ENCODE peak calls at places on chromosome 19, in six cellular contexts. X is ACHN; F is mucosa of gallbladder; H is stimulated activated CD4-positive, alpha-beta T cell treated with anti-CD3 and anti-CD28 coated beads, Interleukin-12 subunit alpha, Interleukin-12 subunit beta, amount 100 ng/mL, for 4 hours; E is A673; U is activated CD4-positive, alpha-beta T cell treated with anti-CD3 and anti-CD28 coated beads, Interleukin-2, amount 10 ng/mL, durations not matched to agents 7 days and 5 days. Z is an unnamed sample.

GRCh38 chr19:16141043-16141442 is 2.4 kb upstream of the HSH2D start:
- DNase-seq in H (no peak), F (no peak), E (no peak), X (no peak), U (no peak), Z (no peak)

GRCh38 chr19:39275578-39275977 is 7.4 kb downstream of the IFNL2 start:
- DNase-seq in E (no peak), H (no peak), F (no peak), U (no peak), X (no peak), Z (no peak)

GRCh38 chr19:30077851-30078355 is 135.9 kb downstream of the URI1 start:
- DNase-seq in H (no peak), F (no peak), E (no peak), U (no peak), X (no peak), Z (no peak)

GRCh38 chr19:38024991-38025716 is 118.1 kb downstream of the SIPA1L3 start:
- DNase-seq in E (peak), H (no peak), U (no peak), F (no peak), X (no peak), Z (no peak)

GRCh38 chr19:45598267-45599011 is 3.6 kb downstream of the GPR4 start:
- DNase-seq in X (no peak), U (no peak), H (no peak), F (no peak), E (no peak), Z (no peak)

GRCh38 chr19:23560051-23560450 is 127.0 kb downstream of the ZNF675 start:
- DNase-seq in H (no peak), X (no peak), E (no peak), U (no peak), F (no peak), Z (no peak)

GRCh38 chr19:40235238-40236025 is 8.9 kb upstream of the CCNP start:
- DNase-seq in X (no peak), F (no peak), U (no peak), E (no peak), H (no peak), Z (no peak)

GRCh38 chr19:35905178-35905727 is 2.8 kb downstream of the TYROBP start:
- DNase-seq in E (peak), F (no peak), X (no peak), U (no peak), H (no peak), Z (no peak)

GRCh38 chr19:33826521-33826920 is 29.9 kb downstream of the KCTD15 start:
- DNase-seq in X (no peak), H (no peak), U (no peak), F (no peak), E (no peak), Z (no peak)

GRCh38 chr19:11745871-11746270 is 7.1 kb upstream of the ZNF823 start:
- DNase-seq in U (no peak), E (no peak), H (no peak), X (no peak), F (no peak), Z (no peak)

GRCh38 chr19:8491574-8491973 is 10.9 kb downstream of the PRAM1 start:
- DNase-seq in H (no peak), F (no peak), U (no peak), X (peak), E (no peak), Z (no peak)

GRCh38 chr19:35232912-35233311 is 4.4 kb upstream of the FAM187B start:
- DNase-seq in H (no peak), X (no peak), F (no peak), E (no peak), U (no peak), Z (no peak)

GRCh38 chr19:18119243-18120105 is 21.9 kb downstream of the MAST3 start:
- DNase-seq in X (no peak), U (peak), H (peak), E (no peak), F (no peak), Z (no peak)

GRCh38 chr19:7505682-7506384 is 10.1 kb upstream of the ZNF358 start:
- DNase-seq in U (no peak), X (peak), H (no peak), E (no peak), F (no peak), Z (no peak)

GRCh38 chr19:41813911-41814310 is 17.5 kb downstream of the CEACAM3 start:
- DNase-seq in F (no peak), H (no peak), X (no peak), E (no peak), U (no peak), Z (no peak)

Z was measured in NCI-H748 treated with DMSO at 0.1 percent for 48 hours.